ENCODE peak calls at places on chromosomes 7 and 10, in nine cellular contexts. O is fibroblast of lung; D is uterus; F is upper lobe of right lung; M is CD8-positive, alpha-beta T cell; Q is AG04450; X is left ventricle myocardium inferior; Z is keratinocyte; U is cardiac muscle cell. B is an unnamed sample.

GRCh38 chr7:157429001-157429679 is 92.3 kb downstream of the DNAJB6 start:
- DNase-seq in X (peak; percentile 7), Z (no peak), F (peak; percentile 55), M (no peak), O (no peak), Q (no peak), U (no peak), D (no peak), B (no peak)

GRCh38 chr10:17250736-17251135 is 22.7 kb downstream of the VIM start:
- DNase-seq in X (no peak), Z (no peak), Q (no peak), F (no peak), O (no peak), M (no peak), D (no peak), U (no peak), B (no peak)

GRCh38 chr10:52814506-52814905 is 41.9 kb upstream of the MBL2 start:
- DNase-seq in F (no peak), M (no peak), Q (no peak), X (no peak), U (no peak), D (no peak), O (no peak), Z (no peak), B (no peak)

GRCh38 chr7:54188843-54189242 is 353.3 kb upstream of the VSTM2A start:
- DNase-seq in Q (no peak), Z (no peak), X (no peak), O (no peak), M (no peak), D (no peak), U (no peak), F (no peak), B (no peak)

GRCh38 chr7:20735346-20736065 is 51.2 kb downstream of the SP8 start:
- DNase-seq in D (no peak), O (no peak), X (no peak), Z (no peak), M (no peak), Q (no peak), F (no peak), U (no peak), B (no peak)

GRCh38 chr7:127587663-127588018 is 570 bp upstream of the ARF5 start:
- DNase-seq in O (no peak), Q (no peak), F (no peak), D (peak; percentile 32), M (no peak), U (no peak), X (peak; percentile 25), Z (no peak), B (peak; percentile 64)

GRCh38 chr10:8044331-8044907 is 10.1 kb upstream of the GATA3 start:
- DNase-seq in M (no peak), F (no peak), X (no peak), Z (no peak), U (no peak), D (no peak), O (no peak), Q (no peak), B (no peak)

GRCh38 chr7:138243430-138243829 is 167.2 kb downstream of the AKR1D1 start:
- DNase-seq in X (peak; percentile 16), Q (no peak), D (peak; percentile 20), Z (no peak), M (no peak), F (no peak), U (peak; percentile 70), O (peak; percentile 70), B (no peak)

GRCh38 chr7:98348726-98349474 is 52.0 kb downstream of the BAIAP2L1 start:
- DNase-seq in F (peak; percentile 64), X (no peak), O (no peak), U (no peak), Q (no peak), M (no peak), D (no peak), Z (no peak), B (peak; percentile 58)

GRCh38 chr10:71132321-71132810 is 80.0 kb upstream of the UNC5B start:
- DNase-seq in D (no peak), F (no peak), O (no peak), Z (no peak), U (no peak), M (no peak), X (no peak), Q (no peak), B (no peak)

GRCh38 chr10:11678074-11678793 is 63.9 kb upstream of the ECHDC3 start:
- DNase-seq in U (no peak), M (no peak), D (no peak), Z (no peak), O (peak; percentile 50), F (no peak), Q (no peak), X (no peak), B (peak; percentile 59)

GRCh38 chr7:19122018-19122588 is 4.7 kb upstream of the TWIST1 start:
- DNase-seq in U (peak; percentile 35), Z (no peak), D (no peak), M (no peak), Q (no peak), F (no peak), O (peak; percentile 43), X (no peak), B (no peak)

GRCh38 chr7:142443614-142444013 is 185.8 kb upstream of the PRSS58 start:
- DNase-seq in U (no peak), D (no peak), M (no peak), O (peak; percentile 32), F (no peak), Q (no peak), X (no peak), Z (no peak), B (no peak)

GRCh38 chr10:24277771-24278518 is 69.0 kb downstream of the KIAA1217 start:
- DNase-seq in F (no peak), M (no peak), U (no peak), Z (no peak), Q (no peak), X (peak; percentile 22), D (no peak), O (peak; percentile 81), B (no peak)

GRCh38 chr7:122038904-122039303 is 105.1 kb downstream of the AASS start:
- DNase-seq in O (peak; percentile 64), M (no peak), Z (no peak), Q (no peak), F (no peak), D (no peak), U (no peak), X (no peak), B (no peak)

GRCh38 chr10:92177546-92177945 is 113.3 kb downstream of the CPEB3 start:
- DNase-seq in F (no peak), D (no peak), M (no peak), X (no peak), Z (no peak), Q (no peak), U (no peak), O (no peak), B (no peak)

GRCh38 chr7:138738114-138738513 is 37.0 kb upstream of the SVOPL start:
- DNase-seq in M (no peak), X (no peak), O (no peak), Q (no peak), F (no peak), U (no peak), D (no peak), Z (no peak), B (no peak)

GRCh38 chr7:100049441-100050291 is at the start of gene ZSCAN21:
- DNase-seq in Q (peak; percentile 62), D (peak; percentile 91), U (peak; percentile 86), X (peak; percentile 87), O (peak; percentile 83), F (peak; percentile 93), M (peak; percentile 76), Z (peak; percentile 41), B (peak; percentile 89)

GRCh38 chr7:6228865-6229264 is 43.6 kb downstream of the CYTH3 start:
- DNase-seq in O (peak; percentile 37), Z (no peak), U (no peak), D (no peak), M (no peak), X (no peak), Q (no peak), F (no peak), B (no peak)

GRCh38 chr7:17369686-17370426 is 71.4 kb downstream of the AHR start:
- DNase-seq in U (no peak), O (peak; percentile 87), Q (peak; percentile 83), Z (peak; percentile 17), D (no peak), M (no peak), X (no peak), F (no peak), B (peak; percentile 43)

DNA sequence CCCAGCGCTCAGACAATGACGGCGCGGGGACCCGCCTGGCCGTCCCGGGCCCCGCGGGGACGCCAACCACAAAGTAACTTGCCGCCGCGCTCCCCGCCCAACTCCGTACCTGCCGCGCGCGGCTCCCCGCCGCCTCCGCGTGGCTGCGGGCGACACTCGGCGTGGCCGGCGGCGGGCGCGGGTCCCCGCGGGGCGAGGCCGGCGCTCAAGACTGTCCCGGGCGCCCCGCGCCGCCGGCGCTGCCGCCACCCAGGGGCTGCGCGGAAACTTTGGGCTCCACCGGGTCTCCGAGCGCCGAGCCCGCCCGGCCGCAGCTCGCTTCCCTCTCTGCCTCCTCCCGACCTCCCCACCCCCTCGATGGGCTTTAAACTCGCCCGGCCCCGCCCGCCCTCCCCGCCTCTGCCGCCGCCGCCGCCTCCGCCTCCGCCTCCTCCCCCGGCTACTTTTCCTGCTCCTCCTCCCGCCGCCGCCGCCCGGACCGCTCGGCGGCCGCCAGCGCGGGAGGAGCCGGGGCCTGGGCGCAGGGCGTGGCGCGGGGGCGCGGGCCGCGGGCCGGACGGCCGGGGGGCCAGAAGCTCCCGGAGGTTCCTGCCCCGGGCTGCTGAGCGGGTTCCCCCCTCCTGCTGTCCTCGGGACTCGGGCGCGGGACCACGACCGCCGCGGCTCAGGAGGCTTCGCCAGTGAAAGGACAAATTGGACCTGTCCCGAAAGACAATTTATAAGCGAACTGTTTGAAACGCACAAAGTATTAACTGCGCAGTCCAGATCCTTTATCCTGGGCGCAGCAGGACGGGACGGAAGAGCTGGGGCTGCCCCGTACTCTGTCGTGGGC is 10.6 kb upstream of the GRB10 start:
- DNase-seq in Q (no peak), Z (no peak), X (peak; percentile 76), O (peak; percentile 55), D (peak; percentile 59), U (peak; percentile 75), M (no peak), F (peak; percentile 87), B (peak; percentile 70)
- TF ChIP-seq CTCF in Q (no peak), Z (no peak), X (no peak), O (no peak), D (no peak), U (no peak), M (no peak), F (no peak), B (no peak)

GRCh38 chr10:122497241-122497640 is 35.9 kb downstream of the HTRA1 start:
- DNase-seq in F (peak; percentile 4), U (no peak), Q (no peak), X (no peak), D (no peak), M (no peak), Z (no peak), O (no peak), B (no peak)
- H3K4me3 ChIP-seq in F (no peak overlapping the region), U (no peak overlapping the region), Q (no peak overlapping the region), X (no peak overlapping the region), D (no peak overlapping the region), M (no peak overlapping the region), Z (no peak overlapping the region), O (no peak overlapping the region), B (no peak overlapping the region)

GRCh38 chr7:41110186-41110585 is 592.7 kb downstream of the INHBA start:
- DNase-seq in U (no peak), Z (peak; percentile 96), Q (no peak), F (no peak), O (peak; percentile 71), X (no peak), M (no peak), D (no peak), B (no peak)
- TF ChIP-seq CTCF in U (no peak), Z (no peak), Q (no peak), F (no peak), O (no peak), X (no peak), M (no peak), D (no peak), B (no peak)

GRCh38 chr10:42594246-42594650 is 44.1 kb downstream of the ZNF33B start:
- DNase-seq in D (no peak), F (no peak), Z (peak; percentile 1), Q (peak; percentile 10), X (no peak), O (peak; percentile 36), M (no peak), U (no peak), B (no peak)
- H3K4me3 ChIP-seq in D (no peak overlapping the region), F (no peak overlapping the region), Z (no peak overlapping the region), Q (no peak overlapping the region), X (no peak overlapping the region), O (no peak overlapping the region), M (no peak overlapping the region), U (no peak overlapping the region), B (no peak overlapping the region)

B was measured in mucosa of descending colon.